ENCODE peak calls at places on chromosomes 2 and 18, in nine cellular contexts. One of them, this sample, is unnamed.
A peak's percentile ranks its signal among the peaks of the same experiment; 100 is the strongest.

GRCh38 chr2:124668161-124668560 is 643.1 kb downstream of the CNTNAP5 start:
- DNase-seq in chondrocyte: no peak
- DNase-seq in spleen: no peak
- DNase-seq in GM19239: no peak
- DNase-seq in A549: no peak
- DNase-seq in HTR-8/SVneo: no peak
- DNase-seq in NCI-H1105 treated with DMSO at 0.1 percent for 48 hours: no peak
- DNase-seq in stimulated activated CD4-positive, alpha-beta T cell treated with anti-CD3 and anti-CD28 coated beads, Interleukin-12 subunit alpha, Interleukin-12 subunit beta, amount 100 ng/mL, for 48 hours: no peak
- DNase-seq in activated naive CD8-positive, alpha-beta T cell treated with anti-CD3 and anti-CD28 coated beads, Interleukin-2, amount 50 U/mL, for 24 hours: no peak
- DNase-seq in this sample: no peak

GRCh38 chr2:172099472-172100079 is 3.1 kb downstream of the DLX2 start:
- DNase-seq in chondrocyte: no peak
- DNase-seq in spleen: no peak
- DNase-seq in GM19239: no peak
- DNase-seq in A549: no peak
- DNase-seq in HTR-8/SVneo: no peak
- DNase-seq in NCI-H1105 treated with DMSO at 0.1 percent for 48 hours: no peak
- DNase-seq in stimulated activated CD4-positive, alpha-beta T cell treated with anti-CD3 and anti-CD28 coated beads, Interleukin-12 subunit alpha, Interleukin-12 subunit beta, amount 100 ng/mL, for 48 hours: no peak
- DNase-seq in activated naive CD8-positive, alpha-beta T cell treated with anti-CD3 and anti-CD28 coated beads, Interleukin-2, amount 50 U/mL, for 24 hours: no peak
- DNase-seq in this sample: no peak

GRCh38 chr2:237720962-237721361 is 77.6 kb upstream of the RBM44 start:
- DNase-seq in chondrocyte: no peak
- DNase-seq in spleen: no peak
- DNase-seq in GM19239: no peak
- DNase-seq in A549: no peak
- DNase-seq in HTR-8/SVneo: no peak
- DNase-seq in NCI-H1105 treated with DMSO at 0.1 percent for 48 hours: no peak
- DNase-seq in stimulated activated CD4-positive, alpha-beta T cell treated with anti-CD3 and anti-CD28 coated beads, Interleukin-12 subunit alpha, Interleukin-12 subunit beta, amount 100 ng/mL, for 48 hours: no peak
- DNase-seq in activated naive CD8-positive, alpha-beta T cell treated with anti-CD3 and anti-CD28 coated beads, Interleukin-2, amount 50 U/mL, for 24 hours: no peak
- DNase-seq in this sample: no peak

GRCh38 chr2:57733959-57734358 is 312.6 kb upstream of the VRK2 start:
- DNase-seq in chondrocyte: no peak
- DNase-seq in spleen: no peak
- DNase-seq in GM19239: no peak
- DNase-seq in A549: no peak
- DNase-seq in HTR-8/SVneo: no peak
- DNase-seq in NCI-H1105 treated with DMSO at 0.1 percent for 48 hours: no peak
- DNase-seq in stimulated activated CD4-positive, alpha-beta T cell treated with anti-CD3 and anti-CD28 coated beads, Interleukin-12 subunit alpha, Interleukin-12 subunit beta, amount 100 ng/mL, for 48 hours: no peak
- DNase-seq in activated naive CD8-positive, alpha-beta T cell treated with anti-CD3 and anti-CD28 coated beads, Interleukin-2, amount 50 U/mL, for 24 hours: no peak
- DNase-seq in this sample: no peak

GRCh38 chr18:61173579-61173978 is 159.7 kb upstream of the CDH20 start:
- DNase-seq in chondrocyte: no peak
- DNase-seq in spleen: no peak
- DNase-seq in GM19239: no peak
- DNase-seq in A549: no peak
- DNase-seq in HTR-8/SVneo: no peak
- DNase-seq in NCI-H1105 treated with DMSO at 0.1 percent for 48 hours: no peak
- DNase-seq in stimulated activated CD4-positive, alpha-beta T cell treated with anti-CD3 and anti-CD28 coated beads, Interleukin-12 subunit alpha, Interleukin-12 subunit beta, amount 100 ng/mL, for 48 hours: no peak
- DNase-seq in activated naive CD8-positive, alpha-beta T cell treated with anti-CD3 and anti-CD28 coated beads, Interleukin-2, amount 50 U/mL, for 24 hours: no peak
- DNase-seq in this sample: no peak

GRCh38 chr18:49055787-49056186 is 105.0 kb upstream of the SMAD7 start:
- DNase-seq in chondrocyte: no peak
- DNase-seq in spleen: peak; percentile 92
- DNase-seq in GM19239: peak; percentile 28
- DNase-seq in A549: no peak
- DNase-seq in HTR-8/SVneo: peak; percentile 26
- DNase-seq in NCI-H1105 treated with DMSO at 0.1 percent for 48 hours: no peak
- DNase-seq in stimulated activated CD4-positive, alpha-beta T cell treated with anti-CD3 and anti-CD28 coated beads, Interleukin-12 subunit alpha, Interleukin-12 subunit beta, amount 100 ng/mL, for 48 hours: peak; percentile 23
- DNase-seq in activated naive CD8-positive, alpha-beta T cell treated with anti-CD3 and anti-CD28 coated beads, Interleukin-2, amount 50 U/mL, for 24 hours: peak; percentile 57
- DNase-seq in this sample: no peak

GRCh38 chr2:66170681-66171234 is 264.2 kb upstream of the MEIS1 start:
- DNase-seq in chondrocyte: no peak
- DNase-seq in spleen: no peak
- DNase-seq in GM19239: no peak
- DNase-seq in A549: no peak
- DNase-seq in HTR-8/SVneo: no peak
- DNase-seq in NCI-H1105 treated with DMSO at 0.1 percent for 48 hours: peak; percentile 82
- DNase-seq in stimulated activated CD4-positive, alpha-beta T cell treated with anti-CD3 and anti-CD28 coated beads, Interleukin-12 subunit alpha, Interleukin-12 subunit beta, amount 100 ng/mL, for 48 hours: no peak
- DNase-seq in activated naive CD8-positive, alpha-beta T cell treated with anti-CD3 and anti-CD28 coated beads, Interleukin-2, amount 50 U/mL, for 24 hours: no peak
- DNase-seq in this sample: no peak

GRCh38 chr2:16055848-16056580 is 115.7 kb downstream of the MYCN start:
- DNase-seq in chondrocyte: no peak
- DNase-seq in spleen: no peak
- DNase-seq in GM19239: peak; percentile 27
- DNase-seq in A549: no peak
- DNase-seq in HTR-8/SVneo: no peak
- DNase-seq in NCI-H1105 treated with DMSO at 0.1 percent for 48 hours: no peak
- DNase-seq in stimulated activated CD4-positive, alpha-beta T cell treated with anti-CD3 and anti-CD28 coated beads, Interleukin-12 subunit alpha, Interleukin-12 subunit beta, amount 100 ng/mL, for 48 hours: no peak
- DNase-seq in activated naive CD8-positive, alpha-beta T cell treated with anti-CD3 and anti-CD28 coated beads, Interleukin-2, amount 50 U/mL, for 24 hours: no peak
- DNase-seq in this sample: no peak